ENCODE peak calls at places on chromosome 5, in eight cellular contexts. E is activated naive CD8-positive, alpha-beta T cell treated with anti-CD3 and anti-CD28 coated beads, Interleukin-2, amount 10 ng/mL, durations not matched to agents 7 days and 5 days; G is activated T-cell treated with anti-CD3 and anti-CD28 coated beads, Interleukin-2, amount 50 U/mL, for 72 hours; W is pancreas; H is upper lobe of left lung; D is CD8-positive, alpha-beta T cell; F is effector memory CD8-positive, alpha-beta T cell; B is stimulated activated naive CD8-positive, alpha-beta T cell treated with anti-CD3 and anti-CD28 coated beads, Interleukin-15, amount 100 ng/mL, for 72 hours. S is an unnamed sample.

GRCh38 chr5:33649801-33650482 is 209.2 kb downstream of the TARS1 start:
- ATAC-seq in E (no peak), G (no peak), W (no peak), H (no peak), D (no peak), F (no peak), B (no peak), S (no peak)

GRCh38 chr5:141692533-141692888 is 10.5 kb upstream of the ARAP3 start:
- ATAC-seq in E (no peak), G (no peak), W (no peak), H (no peak), D (no peak), F (peak), B (peak), S (peak)

GRCh38 chr5:141709704-141710267 is 27.8 kb upstream of the ARAP3 start:
- ATAC-seq in E (no peak), G (no peak), W (no peak), H (no peak), D (no peak), F (no peak), B (no peak), S (no peak)

GRCh38 chr5:14369780-14370179 is 211.8 kb upstream of the OTULINL start:
- ATAC-seq in E (no peak), G (no peak), W (no peak), H (no peak), D (peak), F (no peak), B (no peak), S (no peak)

GRCh38 chr5:56179442-56179841 is 53.7 kb downstream of the ANKRD55 start:
- ATAC-seq in E (no peak), G (no peak), W (no peak), H (no peak), D (no peak), F (no peak), B (no peak), S (no peak)

GRCh38 chr5:26482817-26483375 is 555.5 kb downstream of the CDH9 start:
- ATAC-seq in E (no peak), G (no peak), W (no peak), H (peak), D (no peak), F (no peak), B (no peak), S (no peak)

GRCh38 chr5:3844266-3844665 is 248.6 kb downstream of the IRX1 start:
- ATAC-seq in E (no peak), G (no peak), W (no peak), H (no peak), D (no peak), F (no peak), B (no peak), S (no peak)

GRCh38 chr5:95102080-95102479 is 182.8 kb downstream of the MCTP1 start:
- ATAC-seq in E (no peak), G (no peak), W (no peak), H (peak), D (no peak), F (no peak), B (peak), S (no peak)

GRCh38 chr5:151671979-151672378 is 14.7 kb downstream of the SPARC start:
- ATAC-seq in E (no peak), G (no peak), W (no peak), H (peak), D (no peak), F (no peak), B (no peak), S (no peak)

GRCh38 chr5:61505281-61505680 is 173.2 kb downstream of the ZSWIM6 start:
- ATAC-seq in E (no peak), G (no peak), W (no peak), H (no peak), D (no peak), F (no peak), B (no peak), S (no peak)

GRCh38 chr5:122781465-122781864 is 6.6 kb downstream of the SNX2 start:
- ATAC-seq in E (no peak), G (no peak), W (no peak), H (no peak), D (no peak), F (no peak), B (no peak), S (no peak)

GRCh38 chr5:54580997-54581741 is 63.6 kb downstream of the SNX18 start:
- ATAC-seq in E (no peak), G (no peak), W (no peak), H (peak), D (no peak), F (no peak), B (no peak), S (no peak)

GRCh38 chr5:67897431-67897830 is 318.1 kb upstream of the PIK3R1 start:
- ATAC-seq in E (no peak), G (no peak), W (no peak), H (no peak), D (no peak), F (no peak), B (no peak), S (no peak)

GRCh38 chr5:130796032-130796431 is 369.0 kb downstream of the HINT1 start:
- ATAC-seq in E (no peak), G (no peak), W (no peak), H (no peak), D (no peak), F (no peak), B (no peak), S (no peak)

GRCh38 chr5:147223951-147224791 is 10.7 kb upstream of the STK32A start:
- ATAC-seq in E (no peak), G (no peak), W (no peak), H (peak), D (no peak), F (no peak), B (no peak), S (no peak)

GRCh38 chr5:6291961-6292360 is 86.4 kb downstream of the MED10 start:
- ATAC-seq in E (no peak), G (peak), W (no peak), H (no peak), D (no peak), F (no peak), B (peak), S (no peak)

GRCh38 chr5:1118231-1118698 is 6.4 kb upstream of the SLC12A7 start:
- ATAC-seq in E (no peak), G (no peak), W (peak), H (peak), D (no peak), F (no peak), B (peak), S (peak)

GRCh38 chr5:36613241-36613640 is 6.8 kb downstream of the SLC1A3 start:
- ATAC-seq in E (no peak), G (no peak), W (no peak), H (no peak), D (no peak), F (no peak), B (no peak), S (no peak)

GRCh38 chr5:1111727-1112289 is at the start of gene SLC12A7:
- ATAC-seq in E (peak), G (peak), W (peak), H (peak), D (peak), F (peak), B (peak), S (peak)

GRCh38 chr5:136079195-136079985 is 50.6 kb downstream of the TGFBI start:
- ATAC-seq in E (no peak), G (no peak), W (no peak), H (no peak), D (no peak), F (no peak), B (no peak), S (no peak)

GRCh38 chr5:168020522-168021294 is 270.7 kb upstream of the WWC1 start:
- ATAC-seq in E (no peak), G (no peak), W (no peak), H (no peak), D (no peak), F (no peak), B (no peak), S (no peak)

GRCh38 chr5:78504726-78505431 is 143.7 kb downstream of the LHFPL2 start:
- ATAC-seq in E (no peak), G (no peak), W (peak), H (peak), D (no peak), F (no peak), B (no peak), S (no peak)

GRCh38 chr5:107990881-107991810 is 320.4 kb upstream of the EFNA5 start:
- ATAC-seq in E (peak), G (no peak), W (no peak), H (no peak), D (no peak), F (peak), B (no peak), S (no peak)

GRCh38 chr5:71829206-71829605 is 110.1 kb downstream of the CARTPT start:
- ATAC-seq in E (no peak), G (no peak), W (no peak), H (no peak), D (no peak), F (no peak), B (no peak), S (no peak)

GRCh38 chr5:99105216-99105615 is 176.4 kb upstream of the CHD1 start:
- ATAC-seq in E (no peak), G (no peak), W (no peak), H (no peak), D (no peak), F (no peak), B (no peak), S (no peak)

GRCh38 chr5:118956727-118957126 is 31.6 kb downstream of the DTWD2 start:
- ATAC-seq in E (no peak), G (no peak), W (no peak), H (no peak), D (no peak), F (no peak), B (no peak), S (no peak)

GRCh38 chr5:149156435-149157083 is 15.3 kb downstream of the ABLIM3 start:
- ATAC-seq in E (no peak), G (peak), W (no peak), H (no peak), D (no peak), F (no peak), B (peak), S (peak)

GRCh38 chr5:66945389-66946349 is 250.9 kb downstream of the CD180 start:
- ATAC-seq in E (no peak), G (peak), W (no peak), H (no peak), D (no peak), F (no peak), B (peak), S (peak)

GRCh38 chr5:154285661-154286408 is 95.3 kb downstream of the GALNT10 start:
- ATAC-seq in E (no peak), G (no peak), W (no peak), H (no peak), D (no peak), F (no peak), B (no peak), S (no peak)

GRCh38 chr5:40431734-40432133 is 248.0 kb upstream of the PTGER4 start:
- ATAC-seq in E (no peak), G (no peak), W (no peak), H (no peak), D (no peak), F (no peak), B (no peak), S (no peak)

GRCh38 chr5:174192901-174193300 is 147.4 kb downstream of the NSG2 start:
- ATAC-seq in E (no peak), G (no peak), W (no peak), H (no peak), D (no peak), F (no peak), B (no peak), S (no peak)

S was measured in activated T-helper 17 cell treated with anti-CD3 and anti-CD28 coated beads, Interleukin-2, amount 50 U/mL, for 72 hours.